ENCODE peak calls at places on chromosomes 16 and 17, in four cellular contexts. One of them, this sample, is unnamed.

GRCh38 chr17:37067555-37068111 is 118.9 kb downstream of the AATF start:
- DNase-seq in adipocyte: peak; percentile 86
- DNase-seq in colonic mucosa: peak; percentile 79
- DNase-seq in stimulated activated CD8-positive, alpha-beta memory T cell treated with anti-CD3 and anti-CD28 coated beads, Interleukin-7, amount 100 ng/mL, for 48 hours: no peak
- DNase-seq in this sample: peak; percentile 84

GRCh38 chr16:72068930-72069329 is 5.9 kb downstream of the HPR start:
- DNase-seq in adipocyte: no peak
- DNase-seq in colonic mucosa: no peak
- DNase-seq in stimulated activated CD8-positive, alpha-beta memory T cell treated with anti-CD3 and anti-CD28 coated beads, Interleukin-7, amount 100 ng/mL, for 48 hours: no peak
- DNase-seq in this sample: no peak

GRCh38 chr17:61739002-61739401 is 124.3 kb downstream of the BRIP1 start:
- DNase-seq in adipocyte: no peak
- DNase-seq in colonic mucosa: no peak
- DNase-seq in stimulated activated CD8-positive, alpha-beta memory T cell treated with anti-CD3 and anti-CD28 coated beads, Interleukin-7, amount 100 ng/mL, for 48 hours: no peak
- DNase-seq in this sample: no peak

GRCh38 chr17:7233701-7234099 is 617 bp downstream of the DVL2 start:
- DNase-seq in adipocyte: no peak
- DNase-seq in colonic mucosa: no peak
- DNase-seq in stimulated activated CD8-positive, alpha-beta memory T cell treated with anti-CD3 and anti-CD28 coated beads, Interleukin-7, amount 100 ng/mL, for 48 hours: no peak
- DNase-seq in this sample: no peak

GRCh38 chr17:16915752-16916556 is 56.0 kb downstream of the TNFRSF13B start:
- DNase-seq in adipocyte: peak; percentile 14
- DNase-seq in colonic mucosa: peak; percentile 68
- DNase-seq in stimulated activated CD8-positive, alpha-beta memory T cell treated with anti-CD3 and anti-CD28 coated beads, Interleukin-7, amount 100 ng/mL, for 48 hours: no peak
- DNase-seq in this sample: peak; percentile 73

GRCh38 chr16:83623091-83623730 is 184.6 kb upstream of the HSBP1 start:
- DNase-seq in adipocyte: no peak
- DNase-seq in colonic mucosa: no peak
- DNase-seq in stimulated activated CD8-positive, alpha-beta memory T cell treated with anti-CD3 and anti-CD28 coated beads, Interleukin-7, amount 100 ng/mL, for 48 hours: no peak
- DNase-seq in this sample: no peak

GRCh38 chr16:53429221-53429943 is 4.9 kb upstream of the RBL2 start:
- DNase-seq in adipocyte: peak; percentile 42
- DNase-seq in colonic mucosa: no peak
- DNase-seq in stimulated activated CD8-positive, alpha-beta memory T cell treated with anti-CD3 and anti-CD28 coated beads, Interleukin-7, amount 100 ng/mL, for 48 hours: no peak
- DNase-seq in this sample: peak; percentile 76

GRCh38 chr16:11328172-11329079 is 16.8 kb upstream of the RMI2 start:
- DNase-seq in adipocyte: peak; percentile 98
- DNase-seq in colonic mucosa: peak; percentile 61
- DNase-seq in stimulated activated CD8-positive, alpha-beta memory T cell treated with anti-CD3 and anti-CD28 coated beads, Interleukin-7, amount 100 ng/mL, for 48 hours: no peak
- DNase-seq in this sample: peak; percentile 89

GRCh38 chr16:27503662-27504061 is 46.1 kb downstream of the GTF3C1 start:
- DNase-seq in adipocyte: no peak
- DNase-seq in colonic mucosa: no peak
- DNase-seq in stimulated activated CD8-positive, alpha-beta memory T cell treated with anti-CD3 and anti-CD28 coated beads, Interleukin-7, amount 100 ng/mL, for 48 hours: no peak
- DNase-seq in this sample: no peak

GRCh38 chr17:61490540-61490975 is 38.3 kb downstream of the TBX4 start:
- DNase-seq in adipocyte: peak; percentile 78
- DNase-seq in colonic mucosa: no peak
- DNase-seq in stimulated activated CD8-positive, alpha-beta memory T cell treated with anti-CD3 and anti-CD28 coated beads, Interleukin-7, amount 100 ng/mL, for 48 hours: no peak
- DNase-seq in this sample: peak; percentile 77

GRCh38 chr17:2240541-2240940 is 63.0 kb downstream of the SMG6 start:
- DNase-seq in adipocyte: no peak
- DNase-seq in colonic mucosa: no peak
- DNase-seq in stimulated activated CD8-positive, alpha-beta memory T cell treated with anti-CD3 and anti-CD28 coated beads, Interleukin-7, amount 100 ng/mL, for 48 hours: no peak
- DNase-seq in this sample: no peak

GRCh38 chr17:40555296-40556190 is 9.7 kb downstream of the CCR7 start:
- DNase-seq in adipocyte: no peak
- DNase-seq in colonic mucosa: no peak
- DNase-seq in stimulated activated CD8-positive, alpha-beta memory T cell treated with anti-CD3 and anti-CD28 coated beads, Interleukin-7, amount 100 ng/mL, for 48 hours: no peak
- DNase-seq in this sample: no peak

GRCh38 chr17:60102632-60103047 is 23.9 kb upstream of the HEATR6 start:
- DNase-seq in adipocyte: peak; percentile 48
- DNase-seq in colonic mucosa: peak; percentile 25
- DNase-seq in stimulated activated CD8-positive, alpha-beta memory T cell treated with anti-CD3 and anti-CD28 coated beads, Interleukin-7, amount 100 ng/mL, for 48 hours: no peak
- DNase-seq in this sample: peak; percentile 40

GRCh38 chr17:44004761-44005526 is 522 bp downstream of the NAGS start:
- DNase-seq in adipocyte: no peak
- DNase-seq in colonic mucosa: peak; percentile 79
- DNase-seq in stimulated activated CD8-positive, alpha-beta memory T cell treated with anti-CD3 and anti-CD28 coated beads, Interleukin-7, amount 100 ng/mL, for 48 hours: no peak
- DNase-seq in this sample: no peak

GRCh38 chr16:2004795-2005517 is 4.7 kb downstream of the ZNF598 start:
- DNase-seq in adipocyte: no peak
- DNase-seq in colonic mucosa: no peak
- DNase-seq in stimulated activated CD8-positive, alpha-beta memory T cell treated with anti-CD3 and anti-CD28 coated beads, Interleukin-7, amount 100 ng/mL, for 48 hours: no peak
- DNase-seq in this sample: no peak

GRCh38 chr16:49824600-49824999 is 31.3 kb downstream of the ZNF423 start:
- DNase-seq in adipocyte: peak; percentile 50
- DNase-seq in colonic mucosa: no peak
- DNase-seq in stimulated activated CD8-positive, alpha-beta memory T cell treated with anti-CD3 and anti-CD28 coated beads, Interleukin-7, amount 100 ng/mL, for 48 hours: no peak
- DNase-seq in this sample: no peak

GRCh38 chr17:42760652-42761581 is at the start of gene RAMP2:
- DNase-seq in adipocyte: peak; percentile 62
- DNase-seq in colonic mucosa: no peak
- DNase-seq in stimulated activated CD8-positive, alpha-beta memory T cell treated with anti-CD3 and anti-CD28 coated beads, Interleukin-7, amount 100 ng/mL, for 48 hours: no peak
- DNase-seq in this sample: no peak

GRCh38 chr16:11963706-11964105 is 1.3 kb upstream of the TNFRSF17 start:
- DNase-seq in adipocyte: no peak
- DNase-seq in colonic mucosa: no peak
- DNase-seq in stimulated activated CD8-positive, alpha-beta memory T cell treated with anti-CD3 and anti-CD28 coated beads, Interleukin-7, amount 100 ng/mL, for 48 hours: no peak
- DNase-seq in this sample: no peak

GRCh38 chr17:68302066-68302564 is 10.8 kb downstream of the ARSG start:
- DNase-seq in adipocyte: no peak
- DNase-seq in colonic mucosa: no peak
- DNase-seq in stimulated activated CD8-positive, alpha-beta memory T cell treated with anti-CD3 and anti-CD28 coated beads, Interleukin-7, amount 100 ng/mL, for 48 hours: no peak
- DNase-seq in this sample: no peak

GRCh38 chr17:50425682-50426471 is at the start of gene ACSF2:
- DNase-seq in adipocyte: peak; percentile 88
- DNase-seq in colonic mucosa: peak; percentile 92
- DNase-seq in stimulated activated CD8-positive, alpha-beta memory T cell treated with anti-CD3 and anti-CD28 coated beads, Interleukin-7, amount 100 ng/mL, for 48 hours: peak; percentile 32
- DNase-seq in this sample: peak; percentile 72

GRCh38 chr17:31394544-31394943 is 3.1 kb downstream of the RAB11FIP4 start:
- DNase-seq in adipocyte: peak; percentile 79
- DNase-seq in colonic mucosa: peak; percentile 38
- DNase-seq in stimulated activated CD8-positive, alpha-beta memory T cell treated with anti-CD3 and anti-CD28 coated beads, Interleukin-7, amount 100 ng/mL, for 48 hours: no peak
- DNase-seq in this sample: peak; percentile 45

GRCh38 chr16:66395806-66396555 is 29.5 kb downstream of the CDH5 start:
- DNase-seq in adipocyte: no peak
- DNase-seq in colonic mucosa: no peak
- DNase-seq in stimulated activated CD8-positive, alpha-beta memory T cell treated with anti-CD3 and anti-CD28 coated beads, Interleukin-7, amount 100 ng/mL, for 48 hours: no peak
- DNase-seq in this sample: no peak

GRCh38 chr17:81287741-81288430 is 7.2 kb downstream of the SLC38A10 start:
- DNase-seq in adipocyte: no peak
- DNase-seq in colonic mucosa: no peak
- DNase-seq in stimulated activated CD8-positive, alpha-beta memory T cell treated with anti-CD3 and anti-CD28 coated beads, Interleukin-7, amount 100 ng/mL, for 48 hours: no peak
- DNase-seq in this sample: no peak

GRCh38 chr17:43974541-43975315 is 21.0 kb upstream of the PYY start:
- DNase-seq in adipocyte: peak; percentile 24
- DNase-seq in colonic mucosa: no peak
- DNase-seq in stimulated activated CD8-positive, alpha-beta memory T cell treated with anti-CD3 and anti-CD28 coated beads, Interleukin-7, amount 100 ng/mL, for 48 hours: no peak
- DNase-seq in this sample: no peak

GRCh38 chr17:31621566-31621965 is 230.1 kb downstream of the RAB11FIP4 start:
- DNase-seq in adipocyte: no peak
- DNase-seq in colonic mucosa: no peak
- DNase-seq in stimulated activated CD8-positive, alpha-beta memory T cell treated with anti-CD3 and anti-CD28 coated beads, Interleukin-7, amount 100 ng/mL, for 48 hours: no peak
- DNase-seq in this sample: no peak

GRCh38 chr16:55403464-55403863 is 75.5 kb upstream of the MMP2 start:
- DNase-seq in adipocyte: no peak
- DNase-seq in colonic mucosa: no peak
- DNase-seq in stimulated activated CD8-positive, alpha-beta memory T cell treated with anti-CD3 and anti-CD28 coated beads, Interleukin-7, amount 100 ng/mL, for 48 hours: no peak
- DNase-seq in this sample: no peak

GRCh38 chr17:63646492-63646815 is 24.2 kb downstream of the MAP3K3 start:
- DNase-seq in adipocyte: no peak
- DNase-seq in colonic mucosa: no peak
- DNase-seq in stimulated activated CD8-positive, alpha-beta memory T cell treated with anti-CD3 and anti-CD28 coated beads, Interleukin-7, amount 100 ng/mL, for 48 hours: no peak
- DNase-seq in this sample: no peak

GRCh38 chr16:81798311-81799137 is 19.4 kb downstream of the PLCG2 start:
- DNase-seq in adipocyte: no peak
- DNase-seq in colonic mucosa: no peak
- DNase-seq in stimulated activated CD8-positive, alpha-beta memory T cell treated with anti-CD3 and anti-CD28 coated beads, Interleukin-7, amount 100 ng/mL, for 48 hours: no peak
- DNase-seq in this sample: no peak

GRCh38 chr16:50202926-50203624 is 50.0 kb downstream of the TENT4B start:
- DNase-seq in adipocyte: peak; percentile 93
- DNase-seq in colonic mucosa: peak; percentile 57
- DNase-seq in stimulated activated CD8-positive, alpha-beta memory T cell treated with anti-CD3 and anti-CD28 coated beads, Interleukin-7, amount 100 ng/mL, for 48 hours: no peak
- DNase-seq in this sample: peak; percentile 88

GRCh38 chr17:73365934-73366623 is 54.3 kb upstream of the CDC42EP4 start:
- DNase-seq in adipocyte: no peak
- DNase-seq in colonic mucosa: no peak
- DNase-seq in stimulated activated CD8-positive, alpha-beta memory T cell treated with anti-CD3 and anti-CD28 coated beads, Interleukin-7, amount 100 ng/mL, for 48 hours: no peak
- DNase-seq in this sample: no peak